ENCODE peak calls at places on chromosomes 5 and 9, in five cellular contexts. C is CD4-positive, alpha-beta T cell; E is cardiac muscle cell; W is B cell; Q is cardiac fibroblast. D is an unnamed sample.

GRCh38 chr9:90546200-90546599 is 96.4 kb downstream of the DIRAS2 start:
- DNase-seq in E (peak), W (no peak), C (no peak), Q (peak), D (no peak)

GRCh38 chr9:97484134-97484533 is 17.3 kb upstream of the TMOD1 start:
- DNase-seq in W (no peak), C (no peak), Q (no peak), E (no peak), D (no peak)

GRCh38 chr9:98942906-98943681 is 613 bp upstream of the COL15A1 start:
- DNase-seq in C (no peak), Q (no peak), W (no peak), E (no peak), D (no peak)

GRCh38 chr9:137163101-137163661 is 6.7 kb downstream of the LRRC26 start:
- DNase-seq in C (no peak), W (no peak), Q (peak), E (peak), D (no peak)

GRCh38 chr9:129011170-129011569 is 17.0 kb downstream of the SH3GLB2 start:
- DNase-seq in C (no peak), W (no peak), E (no peak), Q (no peak), D (no peak)

GRCh38 chr5:162274684-162275083 is 207.1 kb downstream of the GABRG2 start:
- DNase-seq in W (no peak), C (no peak), Q (no peak), E (no peak), D (no peak)

GRCh38 chr9:111438576-111439235 is 45.5 kb downstream of the ECPAS start:
- DNase-seq in Q (peak), C (no peak), W (no peak), E (no peak), D (no peak)

GRCh38 chr5:180787711-180788431 is 14.7 kb downstream of the MGAT1 start:
- DNase-seq in W (no peak), C (no peak), Q (no peak), E (no peak), D (no peak)

GRCh38 chr9:12604154-12604825 is 88.9 kb upstream of the TYRP1 start:
- DNase-seq in Q (peak), E (peak), C (no peak), W (no peak), D (no peak)

GRCh38 chr5:149238540-149238939 is 33.1 kb upstream of the AFAP1L1 start:
- DNase-seq in C (no peak), Q (no peak), W (no peak), E (no peak), D (no peak)

GRCh38 chr5:126119894-126120442 is 303.2 kb upstream of the GRAMD2B start:
- DNase-seq in Q (peak), W (no peak), C (no peak), E (no peak), D (no peak)

GRCh38 chr5:76791461-76791860 is 27.4 kb upstream of the F2RL1 start:
- DNase-seq in E (no peak), W (no peak), Q (peak), C (no peak), D (no peak)

GRCh38 chr5:38316544-38317224 is 58.3 kb downstream of the EGFLAM start:
- DNase-seq in C (no peak), W (no peak), Q (peak), E (no peak), D (no peak)

GRCh38 chr5:169797577-169797976 is 160.5 kb downstream of the DOCK2 start:
- DNase-seq in C (no peak), Q (no peak), E (no peak), W (no peak), D (no peak)

GRCh38 chr5:81779125-81779934 is 28.4 kb upstream of the SSBP2 start:
- DNase-seq in C (peak), Q (peak), E (no peak), W (peak), D (peak)

GRCh38 chr9:70987986-70988385 is 133.4 kb downstream of the TRPM3 start:
- DNase-seq in Q (peak), C (no peak), W (no peak), E (no peak), D (no peak)

GRCh38 chr5:122741681-122742080 is 33.2 kb upstream of the SNX2 start:
- DNase-seq in C (no peak), E (no peak), Q (no peak), W (no peak), D (no peak)

GRCh38 chr9:88672874-88673695 is 138.1 kb downstream of the NXNL2 start:
- DNase-seq in Q (no peak), C (no peak), W (no peak), E (no peak), D (no peak)

GRCh38 chr5:147234825-147235635 is at the start of gene STK32A:
- DNase-seq in C (no peak), W (no peak), E (peak), Q (peak), D (no peak)

GRCh38 chr5:52878671-52879070 is 91.0 kb downstream of the ITGA1 start:
- DNase-seq in W (no peak), E (no peak), Q (peak), C (no peak), D (no peak)

GRCh38 chr5:97919719-97920118 is 736.7 kb upstream of the RIOK2 start:
- DNase-seq in Q (no peak), W (no peak), C (no peak), E (no peak), D (no peak)

GRCh38 chr9:81393985-81394811 is 295.1 kb downstream of the TLE1 start:
- DNase-seq in C (no peak), E (no peak), Q (peak), W (no peak), D (no peak)

GRCh38 chr5:103587185-103587748 is 24.7 kb upstream of the NUDT12 start:
- DNase-seq in C (no peak), W (no peak), Q (peak), E (no peak), D (no peak)

GRCh38 chr9:84374516-84374915 is 34.0 kb upstream of the SLC28A3 start:
- DNase-seq in C (no peak), Q (no peak), E (no peak), W (no peak), D (no peak)

GRCh38 chr5:35185518-35185917 is 44.8 kb downstream of the PRLR start:
- DNase-seq in C (no peak), E (no peak), Q (no peak), W (no peak), D (no peak)

GRCh38 chr9:76352026-76352620 is 42.1 kb downstream of the RFK start:
- DNase-seq in Q (no peak), C (no peak), E (no peak), W (no peak), D (no peak)

GRCh38 chr5:97499605-97500004 is 316.6 kb upstream of the RIOK2 start:
- DNase-seq in Q (peak), W (no peak), E (no peak), C (no peak), D (no peak)

GRCh38 chr9:73200694-73201432 is 49.2 kb downstream of the ANXA1 start:
- DNase-seq in C (no peak), W (no peak), Q (peak), E (peak), D (no peak)
- TF ChIP-seq CTCF in C (peak), W (peak), Q (peak), E (peak), D (peak)

GRCh38 chr9:134663753-134664415 is 22.3 kb downstream of the COL5A1 start:
- DNase-seq in E (no peak), Q (no peak), W (no peak), C (no peak), D (no peak)
- TF ChIP-seq CTCF in E (peak), Q (peak), W (no peak), C (no peak), D (no peak)

GRCh38 chr5:40082313-40082712 is 597.4 kb upstream of the PTGER4 start:
- DNase-seq in C (no peak), E (no peak), Q (peak), W (no peak), D (no peak)

GRCh38 chr5:40078907-40079575 is 600.7 kb upstream of the PTGER4 start:
- DNase-seq in C (no peak), E (no peak), Q (no peak), W (no peak), D (no peak)

GRCh38 chr5:40089269-40089668 is 590.4 kb upstream of the PTGER4 start:
- DNase-seq in Q (peak), W (no peak), E (no peak), C (no peak), D (no peak)

GRCh38 chr5:40080191-40080590 is 599.5 kb upstream of the PTGER4 start:
- DNase-seq in W (no peak), C (no peak), Q (peak), E (no peak), D (no peak)

DNA sequence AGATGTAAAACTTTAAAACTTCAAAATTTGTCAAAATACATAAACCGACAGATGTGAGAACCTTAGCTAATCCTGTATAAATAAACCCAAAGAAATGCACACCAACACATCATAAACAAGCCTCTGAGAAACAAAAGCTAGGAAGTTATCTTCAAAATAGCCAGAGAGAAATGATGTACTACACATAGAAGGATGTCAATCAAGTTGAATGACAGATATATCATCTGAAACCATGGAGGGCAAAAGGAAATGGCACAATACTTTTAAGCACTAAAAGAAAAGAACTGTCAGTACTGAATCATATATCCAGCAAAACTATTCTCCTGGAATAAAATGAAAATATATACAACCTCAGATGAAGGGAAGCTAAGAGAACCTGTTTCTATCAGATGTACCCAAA is 595.1 kb upstream of the PTGER4 start:
- DNase-seq in W (no peak), Q (no peak), C (no peak), E (no peak), D (no peak)
- TF ChIP-seq CTCF in W (no peak), Q (no peak), C (no peak), E (no peak), D (no peak)

GRCh38 chr9:127738666-127739065 is 3.6 kb upstream of the TOR2A start:
- DNase-seq in C (no peak), E (no peak), W (no peak), Q (no peak), D (no peak)

GRCh38 chr9:127739614-127740322 is 4.7 kb upstream of the TOR2A start:
- DNase-seq in Q (peak), E (peak), W (no peak), C (no peak), D (no peak)

GRCh38 chr9:127741831-127742434 is 6.8 kb upstream of the TOR2A start:
- DNase-seq in Q (no peak), W (no peak), C (no peak), E (peak), D (no peak)

GRCh38 chr9:127744407-127745110 is 9.5 kb upstream of the TOR2A start:
- DNase-seq in C (no peak), W (no peak), E (no peak), Q (no peak), D (no peak)

GRCh38 chr9:127742435-127743088 is 7.5 kb upstream of the TOR2A start:
- DNase-seq in E (peak), W (no peak), Q (no peak), C (no peak), D (no peak)
- TF ChIP-seq CTCF in E (no peak), W (no peak), Q (no peak), C (no peak), D (no peak)

DNA sequence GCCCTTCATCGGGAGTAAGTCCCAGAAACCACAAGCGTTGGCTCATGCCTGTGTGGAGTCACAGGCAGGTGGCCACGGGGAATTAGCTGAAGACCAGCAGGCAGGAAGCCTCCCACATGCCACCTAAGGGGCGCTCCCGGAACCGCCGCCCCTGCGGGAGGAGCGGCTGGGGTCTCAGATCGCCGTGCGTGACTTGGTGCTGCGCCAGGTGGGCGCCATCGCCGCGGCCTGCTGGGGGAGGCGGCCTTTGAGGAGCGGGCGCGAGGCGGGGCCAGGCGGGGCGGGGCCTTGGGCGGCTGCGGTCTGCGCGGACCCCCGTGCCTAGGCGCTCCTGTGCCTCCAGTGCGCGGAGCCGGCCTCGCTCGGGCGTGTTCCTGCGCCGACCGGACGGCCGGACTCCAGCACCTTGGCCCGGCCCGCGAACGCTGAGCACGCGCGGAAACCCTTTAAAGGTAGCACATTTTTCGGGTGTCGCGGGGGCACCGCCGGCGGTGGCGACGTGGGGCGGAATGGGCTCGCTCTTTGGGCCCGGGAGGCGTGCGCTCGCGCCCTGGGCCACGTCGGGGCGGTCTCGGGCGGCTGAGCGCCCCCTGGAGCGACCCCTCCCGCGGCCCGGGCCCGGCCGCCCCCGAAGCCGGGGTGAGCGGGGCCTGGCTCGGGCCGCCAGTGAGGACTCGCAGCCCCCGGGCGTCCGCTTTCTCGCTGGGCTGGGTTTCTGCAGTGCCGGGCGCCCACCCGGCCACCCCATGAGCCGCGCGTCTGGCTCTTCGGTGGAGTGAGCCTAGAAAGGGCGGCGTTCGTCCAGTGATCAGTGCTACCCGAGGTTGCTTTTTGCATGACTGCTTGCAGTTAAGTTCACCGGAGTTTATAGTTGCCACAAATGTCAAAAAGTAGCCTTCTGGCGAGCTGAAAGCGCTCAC is 24.5 kb downstream of the LECT2 start:
- DNase-seq in C (no peak), W (no peak), E (peak), Q (no peak), D (no peak)
- TF ChIP-seq CTCF in C (no peak), W (no peak), E (no peak), Q (no peak), D (no peak)

DNA sequence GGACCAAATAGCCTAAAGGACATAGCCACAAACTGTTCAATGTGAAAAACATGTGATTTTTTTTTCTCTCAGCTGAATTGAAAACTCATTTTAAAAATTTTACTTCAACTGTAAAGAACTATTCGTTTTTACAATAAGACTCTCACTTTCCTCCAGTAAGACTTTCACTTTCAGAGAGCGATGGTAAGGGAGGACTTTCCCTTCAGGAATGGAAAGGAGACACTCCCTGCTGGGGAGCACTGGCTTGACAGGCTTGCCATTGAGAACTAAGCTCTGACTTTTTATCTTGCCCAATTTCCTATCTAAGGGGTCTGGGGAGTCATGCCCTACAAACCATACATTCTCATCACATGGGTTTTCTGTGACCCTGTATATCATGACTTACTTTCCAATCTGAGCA is 186.7 kb downstream of the CFAP90 start:
- DNase-seq in Q (no peak), C (no peak), W (no peak), E (no peak), D (no peak)
- TF ChIP-seq CTCF in Q (no peak), C (no peak), W (no peak), E (no peak), D (no peak)

DNA sequence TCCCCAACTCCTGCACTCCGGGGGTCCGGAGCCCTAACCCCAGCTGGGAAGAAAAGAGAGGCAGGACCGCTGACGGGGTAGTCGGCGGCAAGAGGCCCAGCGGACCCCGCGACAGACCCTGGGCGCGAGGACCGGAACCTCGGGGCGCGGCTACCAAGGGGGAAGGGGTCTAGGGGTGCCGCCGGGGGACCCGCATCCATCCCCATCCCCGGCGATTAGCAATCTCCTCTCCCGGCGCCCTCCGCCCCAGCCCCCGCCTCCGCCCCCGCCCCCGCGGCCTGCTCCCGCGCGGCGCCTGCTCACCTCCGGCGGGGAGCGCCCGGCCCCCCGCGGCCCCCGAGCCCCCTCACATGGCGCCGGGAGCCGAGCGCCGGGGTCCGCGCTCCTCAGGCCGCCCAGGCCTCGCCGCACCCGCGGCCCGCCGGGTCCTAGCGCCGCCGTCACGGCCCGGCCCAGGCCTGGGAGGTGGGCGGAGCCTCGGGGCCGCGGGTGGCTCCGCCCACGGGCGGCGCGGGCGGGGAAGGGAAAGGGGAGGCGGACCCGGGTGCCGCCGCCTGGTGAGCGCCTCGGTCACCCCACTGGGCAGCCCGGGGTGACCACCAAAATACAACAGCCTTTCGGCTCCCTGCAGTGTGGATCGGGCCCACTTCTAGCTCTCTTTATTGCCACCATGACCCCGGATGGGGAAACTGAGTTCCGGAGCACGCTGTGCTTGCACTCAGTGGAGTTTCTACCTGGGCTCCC is at the start of gene ST6GALNAC6:
- DNase-seq in Q (peak), W (peak), C (peak), E (peak), D (peak)
- TF ChIP-seq CTCF in Q (no peak), W (no peak), C (no peak), E (no peak), D (no peak)

GRCh38 chr5:129358069-129358468 is 102.0 kb upstream of the ADAMTS19 start:
- DNase-seq in C (no peak), E (no peak), Q (no peak), W (no peak), D (no peak)

GRCh38 chr5:129363991-129364390 is 96.1 kb upstream of the ADAMTS19 start:
- DNase-seq in W (no peak), E (no peak), C (no peak), Q (no peak), D (no peak)

GRCh38 chr5:129359450-129359849 is 100.6 kb upstream of the ADAMTS19 start:
- DNase-seq in C (no peak), E (no peak), W (no peak), Q (no peak), D (no peak)

GRCh38 chr5:129356846-129357245 is 103.3 kb upstream of the ADAMTS19 start:
- DNase-seq in W (no peak), E (no peak), Q (no peak), C (no peak), D (no peak)

GRCh38 chr5:129361441-129362025 is 98.6 kb upstream of the ADAMTS19 start:
- DNase-seq in Q (peak), W (no peak), C (no peak), E (peak), D (no peak)
- TF ChIP-seq CTCF in Q (peak), W (no peak), C (no peak), E (peak), D (no peak)

DNA sequence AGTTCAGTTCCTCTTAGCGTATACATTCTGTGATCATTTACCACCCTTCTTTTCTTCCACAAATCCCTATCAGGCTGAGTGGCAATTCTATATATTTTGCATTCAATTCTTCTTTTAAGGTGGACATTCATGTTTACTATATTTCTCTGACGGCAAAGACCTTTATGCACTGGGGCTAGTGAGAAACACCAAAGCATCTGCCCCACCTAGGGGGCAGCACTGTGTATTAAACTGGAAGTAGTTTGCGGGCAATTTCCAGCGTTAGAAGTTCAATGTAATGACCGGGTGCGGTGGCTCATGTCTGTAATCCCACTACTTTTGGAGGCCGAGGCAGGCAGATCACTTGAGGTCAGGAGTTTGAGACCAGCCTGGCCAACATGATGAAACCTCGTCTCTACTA is 27.9 kb upstream of the FBXL7 start:
- DNase-seq in E (no peak), W (no peak), Q (no peak), C (no peak), D (no peak)
- TF ChIP-seq CTCF in E (no peak), W (no peak), Q (no peak), C (no peak), D (no peak)